ENCODE peak calls at places on chromosomes 5 and 9, in seven cellular contexts. One of them, this sample, is unnamed.
A peak's percentile ranks its signal among the peaks of the same experiment; 100 is the strongest.

GRCh38 chr5:73446631-73447233 is 1.8 kb downstream of the FOXD1 start:
- DNase-seq in amniotic stem cell: no peak
- DNase-seq in SJSA1: peak; percentile 49
- DNase-seq in germinal center: no peak
- DNase-seq in left lung: no peak
- DNase-seq in prostate gland: no peak
- DNase-seq in astrocyte of the cerebellum: no peak
- DNase-seq in this sample: no peak

GRCh38 chr9:133103183-133103986 is 17.7 kb downstream of the RALGDS start:
- DNase-seq in amniotic stem cell: no peak
- DNase-seq in SJSA1: peak; percentile 71
- DNase-seq in germinal center: peak; percentile 58
- DNase-seq in left lung: peak; percentile 64
- DNase-seq in prostate gland: peak; percentile 52
- DNase-seq in astrocyte of the cerebellum: no peak
- DNase-seq in this sample: peak; percentile 63

GRCh38 chr9:78462616-78463015 is 165.7 kb downstream of the PSAT1 start:
- DNase-seq in amniotic stem cell: no peak
- DNase-seq in SJSA1: no peak
- DNase-seq in germinal center: no peak
- DNase-seq in left lung: no peak
- DNase-seq in prostate gland: no peak
- DNase-seq in astrocyte of the cerebellum: no peak
- DNase-seq in this sample: no peak

GRCh38 chr9:14661421-14662059 is 31.7 kb downstream of the ZDHHC21 start:
- DNase-seq in amniotic stem cell: no peak
- DNase-seq in SJSA1: no peak
- DNase-seq in germinal center: peak; percentile 2
- DNase-seq in left lung: no peak
- DNase-seq in prostate gland: no peak
- DNase-seq in astrocyte of the cerebellum: peak; percentile 20
- DNase-seq in this sample: no peak

GRCh38 chr9:97906236-97906831 is 16.0 kb downstream of the TRMO start:
- DNase-seq in amniotic stem cell: no peak
- DNase-seq in SJSA1: no peak
- DNase-seq in germinal center: no peak
- DNase-seq in left lung: no peak
- DNase-seq in prostate gland: no peak
- DNase-seq in astrocyte of the cerebellum: no peak
- DNase-seq in this sample: no peak

GRCh38 chr9:129161534-129161837 is 16.6 kb downstream of the IER5L start:
- DNase-seq in amniotic stem cell: no peak
- DNase-seq in SJSA1: no peak
- DNase-seq in germinal center: no peak
- DNase-seq in left lung: no peak
- DNase-seq in prostate gland: no peak
- DNase-seq in astrocyte of the cerebellum: no peak
- DNase-seq in this sample: no peak

GRCh38 chr5:179185256-179186091 is 125.3 kb downstream of the ZNF354C start:
- DNase-seq in amniotic stem cell: no peak
- DNase-seq in SJSA1: no peak
- DNase-seq in germinal center: no peak
- DNase-seq in left lung: no peak
- DNase-seq in prostate gland: no peak
- DNase-seq in astrocyte of the cerebellum: no peak
- DNase-seq in this sample: no peak

GRCh38 chr5:122756263-122756911 is 18.5 kb upstream of the SNX2 start:
- DNase-seq in amniotic stem cell: peak; percentile 9
- DNase-seq in SJSA1: no peak
- DNase-seq in germinal center: peak; percentile 8
- DNase-seq in left lung: no peak
- DNase-seq in prostate gland: no peak
- DNase-seq in astrocyte of the cerebellum: peak; percentile 28
- DNase-seq in this sample: no peak

GRCh38 chr5:141351591-141351990 is 1.7 kb downstream of the PCDHGB1 start:
- DNase-seq in amniotic stem cell: no peak
- DNase-seq in SJSA1: no peak
- DNase-seq in germinal center: no peak
- DNase-seq in left lung: no peak
- DNase-seq in prostate gland: no peak
- DNase-seq in astrocyte of the cerebellum: no peak
- DNase-seq in this sample: no peak

GRCh38 chr9:21883642-21884041 is 81.2 kb downstream of the MTAP start:
- DNase-seq in amniotic stem cell: no peak
- DNase-seq in SJSA1: no peak
- DNase-seq in germinal center: no peak
- DNase-seq in left lung: no peak
- DNase-seq in prostate gland: no peak
- DNase-seq in astrocyte of the cerebellum: no peak
- DNase-seq in this sample: no peak

GRCh38 chr5:33334829-33335228 is 105.9 kb upstream of the TARS1 start:
- DNase-seq in amniotic stem cell: no peak
- DNase-seq in SJSA1: no peak
- DNase-seq in germinal center: no peak
- DNase-seq in left lung: no peak
- DNase-seq in prostate gland: no peak
- DNase-seq in astrocyte of the cerebellum: no peak
- DNase-seq in this sample: no peak

GRCh38 chr5:143539742-143540141 is 136.3 kb upstream of the NR3C1 start:
- DNase-seq in amniotic stem cell: no peak
- DNase-seq in SJSA1: no peak
- DNase-seq in germinal center: no peak
- DNase-seq in left lung: no peak
- DNase-seq in prostate gland: no peak
- DNase-seq in astrocyte of the cerebellum: no peak
- DNase-seq in this sample: no peak

GRCh38 chr9:97980918-97981827 is 2.0 kb upstream of the ANP32B start:
- DNase-seq in amniotic stem cell: no peak
- DNase-seq in SJSA1: no peak
- DNase-seq in germinal center: no peak
- DNase-seq in left lung: no peak
- DNase-seq in prostate gland: peak; percentile 62
- DNase-seq in astrocyte of the cerebellum: no peak
- DNase-seq in this sample: no peak

GRCh38 chr9:137502008-137502913 is 43.1 kb upstream of the NSMF start:
- DNase-seq in amniotic stem cell: peak; percentile 17
- DNase-seq in SJSA1: peak; percentile 53
- DNase-seq in germinal center: peak; percentile 66
- DNase-seq in left lung: no peak
- DNase-seq in prostate gland: no peak
- DNase-seq in astrocyte of the cerebellum: no peak
- DNase-seq in this sample: no peak

GRCh38 chr5:113612060-113612496 is 98.6 kb downstream of the YTHDC2 start:
- DNase-seq in amniotic stem cell: no peak
- DNase-seq in SJSA1: no peak
- DNase-seq in germinal center: peak; percentile 47
- DNase-seq in left lung: no peak
- DNase-seq in prostate gland: no peak
- DNase-seq in astrocyte of the cerebellum: peak; percentile 4
- DNase-seq in this sample: no peak

GRCh38 chr5:82720213-82720612 is 357.0 kb downstream of the TMEM167A start:
- DNase-seq in amniotic stem cell: no peak
- DNase-seq in SJSA1: no peak
- DNase-seq in germinal center: no peak
- DNase-seq in left lung: no peak
- DNase-seq in prostate gland: no peak
- DNase-seq in astrocyte of the cerebellum: no peak
- DNase-seq in this sample: no peak

GRCh38 chr5:15785636-15786035 is 285.7 kb downstream of the FBXL7 start:
- DNase-seq in amniotic stem cell: no peak
- DNase-seq in SJSA1: no peak
- DNase-seq in germinal center: no peak
- DNase-seq in left lung: no peak
- DNase-seq in prostate gland: no peak
- DNase-seq in astrocyte of the cerebellum: no peak
- DNase-seq in this sample: no peak

GRCh38 chr9:88398016-88398415 is 9.8 kb downstream of the SPIN1 start:
- DNase-seq in amniotic stem cell: no peak
- DNase-seq in SJSA1: no peak
- DNase-seq in germinal center: no peak
- DNase-seq in left lung: no peak
- DNase-seq in prostate gland: no peak
- DNase-seq in astrocyte of the cerebellum: no peak
- DNase-seq in this sample: no peak

GRCh38 chr5:156322666-156323065 is 4.3 kb upstream of the SGCD start:
- DNase-seq in amniotic stem cell: no peak
- DNase-seq in SJSA1: no peak
- DNase-seq in germinal center: no peak
- DNase-seq in left lung: no peak
- DNase-seq in prostate gland: no peak
- DNase-seq in astrocyte of the cerebellum: no peak
- DNase-seq in this sample: no peak

GRCh38 chr5:848671-849111 is 2.1 kb downstream of the ZDHHC11 start:
- DNase-seq in amniotic stem cell: no peak
- DNase-seq in SJSA1: peak; percentile 42
- DNase-seq in germinal center: no peak
- DNase-seq in left lung: peak; percentile 25
- DNase-seq in prostate gland: no peak
- DNase-seq in astrocyte of the cerebellum: no peak
- DNase-seq in this sample: no peak

GRCh38 chr9:93677641-93678136 is 101.3 kb downstream of the PHF2 start:
- DNase-seq in amniotic stem cell: no peak
- DNase-seq in SJSA1: peak; percentile 24
- DNase-seq in germinal center: no peak
- DNase-seq in left lung: peak; percentile 28
- DNase-seq in prostate gland: no peak
- DNase-seq in astrocyte of the cerebellum: no peak
- DNase-seq in this sample: no peak

GRCh38 chr9:81562221-81563019 is 126.9 kb downstream of the TLE1 start:
- DNase-seq in amniotic stem cell: no peak
- DNase-seq in SJSA1: no peak
- DNase-seq in germinal center: no peak
- DNase-seq in left lung: peak; percentile 32
- DNase-seq in prostate gland: no peak
- DNase-seq in astrocyte of the cerebellum: peak; percentile 48
- DNase-seq in this sample: peak; percentile 91

GRCh38 chr9:26437056-26437711 is 455.4 kb downstream of the CAAP1 start:
- DNase-seq in amniotic stem cell: no peak
- DNase-seq in SJSA1: no peak
- DNase-seq in germinal center: no peak
- DNase-seq in left lung: no peak
- DNase-seq in prostate gland: no peak
- DNase-seq in astrocyte of the cerebellum: no peak
- DNase-seq in this sample: no peak

GRCh38 chr5:170497311-170498038 is 6.3 kb upstream of the KCNIP1 start:
- DNase-seq in amniotic stem cell: no peak
- DNase-seq in SJSA1: peak; percentile 87
- DNase-seq in germinal center: no peak
- DNase-seq in left lung: no peak
- DNase-seq in prostate gland: no peak
- DNase-seq in astrocyte of the cerebellum: no peak
- DNase-seq in this sample: no peak

GRCh38 chr9:2281031-2281802 is 266.1 kb downstream of the SMARCA2 start:
- DNase-seq in amniotic stem cell: no peak
- DNase-seq in SJSA1: no peak
- DNase-seq in germinal center: no peak
- DNase-seq in left lung: no peak
- DNase-seq in prostate gland: no peak
- DNase-seq in astrocyte of the cerebellum: no peak
- DNase-seq in this sample: no peak

GRCh38 chr5:69493235-69493925 is 790 bp downstream of the OCLN start:
- DNase-seq in amniotic stem cell: no peak
- DNase-seq in SJSA1: peak; percentile 63
- DNase-seq in germinal center: peak; percentile 12
- DNase-seq in left lung: peak; percentile 53
- DNase-seq in prostate gland: peak; percentile 19
- DNase-seq in astrocyte of the cerebellum: no peak
- DNase-seq in this sample: peak; percentile 44

This sample was measured in mucosa of gallbladder.